ENCODE peak calls at places on chromosomes 16 and 17, in nine cellular contexts. One of them, this sample, is unnamed. For H3K36me3, the result is how much of the 10 kb centered on the place peaks cover.

GRCh38 chr16:4056161-4057105 is 59.8 kb downstream of the ADCY9 start:
- DNase-seq in fibroblast of lung: no peak
- DNase-seq in neural progenitor cell: no peak
- DNase-seq in MM.1S: no peak
- DNase-seq in K562: no peak
- DNase-seq in trophoblast cell: no peak
- DNase-seq in GM23248: no peak
- DNase-seq in colonic mucosa: peak
- DNase-seq in mammary epithelial cell: no peak
- DNase-seq in this sample: no peak

GRCh38 chr16:49552273-49552928 is 178.8 kb downstream of the C16orf78 start:
- DNase-seq in fibroblast of lung: no peak
- DNase-seq in neural progenitor cell: no peak
- DNase-seq in MM.1S: peak
- DNase-seq in K562: no peak
- DNase-seq in trophoblast cell: no peak
- DNase-seq in GM23248: no peak
- DNase-seq in colonic mucosa: no peak
- DNase-seq in mammary epithelial cell: no peak
- DNase-seq in this sample: no peak

GRCh38 chr17:18181358-18181757 is 2.3 kb upstream of the ALKBH5 start:
- DNase-seq in fibroblast of lung: no peak
- DNase-seq in neural progenitor cell: no peak
- DNase-seq in MM.1S: no peak
- DNase-seq in K562: no peak
- DNase-seq in trophoblast cell: no peak
- DNase-seq in GM23248: peak
- DNase-seq in colonic mucosa: no peak
- DNase-seq in mammary epithelial cell: peak
- DNase-seq in this sample: no peak

GRCh38 chr16:69940676-69941075 is 10.5 kb upstream of the CLEC18A start:
- DNase-seq in fibroblast of lung: no peak
- DNase-seq in neural progenitor cell: no peak
- DNase-seq in MM.1S: no peak
- DNase-seq in K562: no peak
- DNase-seq in trophoblast cell: no peak
- DNase-seq in GM23248: no peak
- DNase-seq in colonic mucosa: no peak
- DNase-seq in mammary epithelial cell: no peak
- DNase-seq in this sample: no peak

GRCh38 chr17:73838815-73839214 is 194.6 kb upstream of the SDK2 start:
- DNase-seq in fibroblast of lung: no peak
- DNase-seq in neural progenitor cell: no peak
- DNase-seq in MM.1S: no peak
- DNase-seq in K562: no peak
- DNase-seq in trophoblast cell: no peak
- DNase-seq in GM23248: no peak
- DNase-seq in colonic mucosa: no peak
- DNase-seq in mammary epithelial cell: no peak
- DNase-seq in this sample: no peak

GRCh38 chr17:47776330-47777197 is 43.5 kb downstream of the TBX21 start:
- DNase-seq in fibroblast of lung: peak
- DNase-seq in neural progenitor cell: peak
- DNase-seq in MM.1S: peak
- DNase-seq in K562: peak
- DNase-seq in trophoblast cell: peak
- DNase-seq in GM23248: peak
- DNase-seq in colonic mucosa: peak
- DNase-seq in mammary epithelial cell: peak
- DNase-seq in this sample: peak

GRCh38 chr17:19381361-19381740 is 3.1 kb downstream of the MAPK7 start:
- DNase-seq in fibroblast of lung: no peak
- DNase-seq in neural progenitor cell: no peak
- DNase-seq in MM.1S: no peak
- DNase-seq in K562: no peak
- DNase-seq in trophoblast cell: no peak
- DNase-seq in GM23248: no peak
- DNase-seq in colonic mucosa: no peak
- DNase-seq in mammary epithelial cell: no peak
- DNase-seq in this sample: no peak

GRCh38 chr16:70737377-70738082 is 51.7 kb upstream of the MTSS2 start:
- DNase-seq in fibroblast of lung: peak
- DNase-seq in neural progenitor cell: no peak
- DNase-seq in MM.1S: peak
- DNase-seq in K562: no peak
- DNase-seq in trophoblast cell: peak
- DNase-seq in GM23248: peak
- DNase-seq in colonic mucosa: no peak
- DNase-seq in mammary epithelial cell: peak
- DNase-seq in this sample: no peak

GRCh38 chr17:82198092-82198491 is 14.6 kb downstream of the CCDC57 start:
- DNase-seq in fibroblast of lung: no peak
- DNase-seq in neural progenitor cell: no peak
- DNase-seq in MM.1S: peak
- DNase-seq in K562: no peak
- DNase-seq in trophoblast cell: no peak
- DNase-seq in GM23248: no peak
- DNase-seq in colonic mucosa: no peak
- DNase-seq in mammary epithelial cell: no peak
- DNase-seq in this sample: no peak

GRCh38 chr17:80219777-80220708 is at the start of the genes SGSH and SLC26A11:
- DNase-seq in fibroblast of lung: peak
- DNase-seq in neural progenitor cell: peak
- DNase-seq in MM.1S: peak
- DNase-seq in K562: peak
- DNase-seq in trophoblast cell: peak
- DNase-seq in GM23248: peak
- DNase-seq in colonic mucosa: peak
- DNase-seq in mammary epithelial cell: peak
- DNase-seq in this sample: peak

GRCh38 chr17:1486802-1487695 is 5.4 kb downstream of the MYO1C start:
- DNase-seq in fibroblast of lung: peak
- DNase-seq in neural progenitor cell: peak
- DNase-seq in MM.1S: no peak
- DNase-seq in K562: peak
- DNase-seq in trophoblast cell: peak
- DNase-seq in GM23248: peak
- DNase-seq in colonic mucosa: peak
- DNase-seq in mammary epithelial cell: peak
- DNase-seq in this sample: peak

GRCh38 chr17:18946536-18946935 is 5.4 kb upstream of the SLC5A10 start:
- DNase-seq in fibroblast of lung: no peak
- DNase-seq in neural progenitor cell: no peak
- DNase-seq in MM.1S: no peak
- DNase-seq in K562: no peak
- DNase-seq in trophoblast cell: peak
- DNase-seq in GM23248: no peak
- DNase-seq in colonic mucosa: no peak
- DNase-seq in mammary epithelial cell: peak
- DNase-seq in this sample: peak

GRCh38 chr17:27481327-27481726 is 25.1 kb downstream of the KSR1 start:
- DNase-seq in fibroblast of lung: no peak
- DNase-seq in neural progenitor cell: no peak
- DNase-seq in MM.1S: no peak
- DNase-seq in K562: no peak
- DNase-seq in trophoblast cell: peak
- DNase-seq in GM23248: no peak
- DNase-seq in colonic mucosa: no peak
- DNase-seq in mammary epithelial cell: no peak
- DNase-seq in this sample: no peak

GRCh38 chr16:70430667-70431536 is 8.0 kb downstream of the ST3GAL2 start:
- DNase-seq in fibroblast of lung: no peak
- DNase-seq in neural progenitor cell: no peak
- DNase-seq in MM.1S: peak
- DNase-seq in K562: peak
- DNase-seq in trophoblast cell: peak
- DNase-seq in GM23248: peak
- DNase-seq in colonic mucosa: no peak
- DNase-seq in mammary epithelial cell: no peak
- DNase-seq in this sample: peak

GRCh38 chr16:27792486-27793275 is 242.7 kb downstream of the KATNIP start:
- DNase-seq in fibroblast of lung: no peak
- DNase-seq in neural progenitor cell: no peak
- DNase-seq in MM.1S: no peak
- DNase-seq in K562: no peak
- DNase-seq in trophoblast cell: no peak
- DNase-seq in GM23248: no peak
- DNase-seq in colonic mucosa: no peak
- DNase-seq in mammary epithelial cell: no peak
- DNase-seq in this sample: no peak

GRCh38 chr16:22694887-22695382 is 119.0 kb upstream of the HS3ST2 start:
- DNase-seq in fibroblast of lung: peak
- DNase-seq in neural progenitor cell: no peak
- DNase-seq in MM.1S: no peak
- DNase-seq in K562: no peak
- DNase-seq in trophoblast cell: no peak
- DNase-seq in GM23248: peak
- DNase-seq in colonic mucosa: peak
- DNase-seq in mammary epithelial cell: peak
- DNase-seq in this sample: no peak

GRCh38 chr17:68377771-68378201 is 79.5 kb downstream of the WIPI1 start:
- DNase-seq in fibroblast of lung: no peak
- DNase-seq in neural progenitor cell: peak
- DNase-seq in MM.1S: no peak
- DNase-seq in K562: no peak
- DNase-seq in trophoblast cell: peak
- DNase-seq in GM23248: no peak
- DNase-seq in colonic mucosa: no peak
- DNase-seq in mammary epithelial cell: no peak
- DNase-seq in this sample: no peak

GRCh38 chr16:30340621-30341020 is 14.5 kb downstream of the CD2BP2 start:
- DNase-seq in fibroblast of lung: no peak
- DNase-seq in neural progenitor cell: no peak
- DNase-seq in MM.1S: no peak
- DNase-seq in K562: no peak
- DNase-seq in trophoblast cell: no peak
- DNase-seq in GM23248: no peak
- DNase-seq in colonic mucosa: peak
- DNase-seq in mammary epithelial cell: no peak
- DNase-seq in this sample: no peak
- H3K9ac ChIP-seq in fibroblast of lung: no peak
- H3K9ac ChIP-seq in neural progenitor cell: no peak
- H3K9ac ChIP-seq in MM.1S: no peak
- H3K9ac ChIP-seq in K562: no peak
- H3K9ac ChIP-seq in trophoblast cell: no peak
- H3K9ac ChIP-seq in GM23248: no peak
- H3K9ac ChIP-seq in colonic mucosa: no peak
- H3K9ac ChIP-seq in mammary epithelial cell: no peak
- H3K9ac ChIP-seq in this sample: no peak

GRCh38 chr16:1262846-1263221 is 7.0 kb downstream of the TPSD1 start:
- DNase-seq in fibroblast of lung: no peak
- DNase-seq in neural progenitor cell: no peak
- DNase-seq in MM.1S: no peak
- DNase-seq in K562: no peak
- DNase-seq in trophoblast cell: no peak
- DNase-seq in GM23248: no peak
- DNase-seq in colonic mucosa: no peak
- DNase-seq in mammary epithelial cell: no peak
- DNase-seq in this sample: no peak

GRCh38 chr16:1263591-1264216 is 7.8 kb downstream of the TPSD1 start:
- DNase-seq in fibroblast of lung: no peak
- DNase-seq in neural progenitor cell: no peak
- DNase-seq in MM.1S: no peak
- DNase-seq in K562: no peak
- DNase-seq in trophoblast cell: peak
- DNase-seq in GM23248: no peak
- DNase-seq in colonic mucosa: no peak
- DNase-seq in mammary epithelial cell: no peak
- DNase-seq in this sample: no peak

GRCh38 chr16:1265826-1266225 is 10.0 kb downstream of the TPSD1 start:
- DNase-seq in fibroblast of lung: no peak
- DNase-seq in neural progenitor cell: no peak
- DNase-seq in MM.1S: no peak
- DNase-seq in K562: no peak
- DNase-seq in trophoblast cell: peak
- DNase-seq in GM23248: no peak
- DNase-seq in colonic mucosa: no peak
- DNase-seq in mammary epithelial cell: no peak
- DNase-seq in this sample: no peak

GRCh38 chr16:1264257-1265089 is 8.6 kb downstream of the TPSD1 start:
- DNase-seq in fibroblast of lung: no peak
- DNase-seq in neural progenitor cell: no peak
- DNase-seq in MM.1S: no peak
- DNase-seq in K562: no peak
- DNase-seq in trophoblast cell: no peak
- DNase-seq in GM23248: no peak
- DNase-seq in colonic mucosa: no peak
- DNase-seq in mammary epithelial cell: no peak
- DNase-seq in this sample: no peak

GRCh38 chr16:1265090-1265630 is 9.3 kb downstream of the TPSD1 start:
- DNase-seq in fibroblast of lung: no peak
- DNase-seq in neural progenitor cell: no peak
- DNase-seq in MM.1S: no peak
- DNase-seq in K562: no peak
- DNase-seq in trophoblast cell: peak
- DNase-seq in GM23248: no peak
- DNase-seq in colonic mucosa: no peak
- DNase-seq in mammary epithelial cell: no peak
- DNase-seq in this sample: no peak
- H3K36me3 ChIP-seq in fibroblast of lung: under half
- H3K36me3 ChIP-seq in neural progenitor cell: under half
- H3K36me3 ChIP-seq in MM.1S: under half
- H3K36me3 ChIP-seq in K562: under half
- H3K36me3 ChIP-seq in trophoblast cell: under half
- H3K36me3 ChIP-seq in GM23248: under half
- H3K36me3 ChIP-seq in colonic mucosa: under half
- H3K36me3 ChIP-seq in mammary epithelial cell: under half
- H3K36me3 ChIP-seq in this sample: under half

GRCh38 chr17:14198013-14198412 is 38.6 kb downstream of the CDRT15 start:
- DNase-seq in fibroblast of lung: no peak
- DNase-seq in neural progenitor cell: peak
- DNase-seq in MM.1S: no peak
- DNase-seq in K562: no peak
- DNase-seq in trophoblast cell: peak
- DNase-seq in GM23248: no peak
- DNase-seq in colonic mucosa: no peak
- DNase-seq in mammary epithelial cell: no peak
- DNase-seq in this sample: peak
- H3K27ac ChIP-seq in fibroblast of lung: no peak
- H3K27ac ChIP-seq in neural progenitor cell: no peak
- H3K27ac ChIP-seq in MM.1S: no peak
- H3K27ac ChIP-seq in K562: no peak
- H3K27ac ChIP-seq in trophoblast cell: no peak
- H3K27ac ChIP-seq in GM23248: no peak
- H3K27ac ChIP-seq in colonic mucosa: no peak
- H3K27ac ChIP-seq in mammary epithelial cell: no peak
- H3K27ac ChIP-seq in this sample: no peak

DNA sequence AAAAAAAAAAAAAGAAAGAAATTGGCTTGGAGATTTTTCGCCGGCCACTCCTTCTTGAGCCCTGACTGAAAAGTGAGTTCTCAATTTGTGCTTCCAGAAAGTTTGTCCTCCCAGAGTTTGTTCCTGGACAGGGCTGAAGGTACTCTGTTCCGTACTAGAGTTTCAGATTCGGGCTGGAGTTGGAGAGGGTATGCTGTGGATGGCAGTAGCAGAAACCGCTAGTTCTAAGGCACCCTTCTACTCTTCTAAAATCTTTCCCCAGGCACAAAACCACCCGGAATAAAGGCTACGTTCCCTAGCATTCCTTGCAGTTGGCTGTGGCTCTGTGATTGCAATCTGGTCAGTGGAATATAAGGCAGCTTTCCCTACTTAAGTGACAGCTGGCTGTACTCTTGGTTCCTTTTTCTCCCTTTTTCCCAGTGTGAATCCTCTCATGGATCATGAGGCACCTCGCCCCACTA is 710 bp upstream of the HEATR6 start:
- DNase-seq in fibroblast of lung: peak
- DNase-seq in neural progenitor cell: no peak
- DNase-seq in MM.1S: no peak
- DNase-seq in K562: no peak
- DNase-seq in trophoblast cell: peak
- DNase-seq in GM23248: peak
- DNase-seq in colonic mucosa: no peak
- DNase-seq in mammary epithelial cell: peak
- DNase-seq in this sample: no peak
- H3K9ac ChIP-seq in fibroblast of lung: peak
- H3K9ac ChIP-seq in neural progenitor cell: no peak
- H3K9ac ChIP-seq in MM.1S: no peak
- H3K9ac ChIP-seq in K562: peak
- H3K9ac ChIP-seq in trophoblast cell: no peak
- H3K9ac ChIP-seq in GM23248: peak
- H3K9ac ChIP-seq in colonic mucosa: no peak
- H3K9ac ChIP-seq in mammary epithelial cell: peak
- H3K9ac ChIP-seq in this sample: no peak

This sample was measured in endodermal cell.